ENCODE peak calls at places on chromosomes 3 and 15, in four cellular contexts. P is fibroblast of lung, X is kidney, E is gastrocnemius medialis. W is an unnamed sample.

GRCh38 chr3:169186596-169186995 is 476.9 kb downstream of the MECOM start:
- DNase-seq in P (no peak), X (no peak), E (no peak), W (no peak)

GRCh38 chr3:33174095-33174494 is 44.5 kb downstream of the SUSD5 start:
- DNase-seq in P (no peak), X (no peak), E (no peak), W (no peak)

GRCh38 chr3:71726106-71726505 is 904 bp upstream of the EIF4E3 start:
- DNase-seq in P (no peak), X (no peak), E (no peak), W (no peak)

GRCh38 chr3:79392479-79392878 is 375.3 kb downstream of the ROBO1 start:
- DNase-seq in P (no peak), X (no peak), E (no peak), W (no peak)

GRCh38 chr15:39908186-39908585 is 11.9 kb downstream of the GPR176 start:
- DNase-seq in P (peak), X (no peak), E (no peak), W (peak)

GRCh38 chr3:10437272-10437994 is 68.0 kb downstream of the ATP2B2 start:
- DNase-seq in P (peak), X (no peak), E (no peak), W (peak)

GRCh38 chr15:47813985-47814384 is 96.7 kb downstream of the SEMA6D start:
- DNase-seq in P (no peak), X (no peak), E (no peak), W (no peak)

GRCh38 chr3:128624526-128625138 is 26.0 kb downstream of the RPN1 start:
- DNase-seq in P (no peak), X (no peak), E (no peak), W (no peak)

GRCh38 chr15:51939216-51939615 is 32.4 kb downstream of the LEO1 start:
- DNase-seq in P (no peak), X (no peak), E (no peak), W (no peak)

GRCh38 chr3:37640636-37641375 is 220.9 kb upstream of the CTDSPL start:
- DNase-seq in P (no peak), X (no peak), E (no peak), W (no peak)

GRCh38 chr15:78192826-78193594 is 41.4 kb downstream of the ACSBG1 start:
- DNase-seq in P (no peak), X (no peak), E (no peak), W (no peak)

GRCh38 chr3:42090973-42091731 is at the start of gene TRAK1:
- DNase-seq in P (no peak), X (no peak), E (peak), W (peak)

GRCh38 chr3:42891042-42891441 is 14.9 kb upstream of the ZNF662 start:
- DNase-seq in P (no peak), X (no peak), E (no peak), W (no peak)

GRCh38 chr3:139557041-139557440 is 17.5 kb upstream of the RBP1 start:
- DNase-seq in P (no peak), X (no peak), E (no peak), W (no peak)

GRCh38 chr15:68418611-68419161 is 13.3 kb downstream of the ITGA11 start:
- DNase-seq in P (peak), X (peak), E (no peak), W (peak)

GRCh38 chr3:186088335-186088734 is 20.6 kb downstream of the ETV5 start:
- DNase-seq in P (no peak), X (no peak), E (no peak), W (no peak)
- TF ChIP-seq CTCF in P (no peak), X (no peak), E (no peak), W (no peak)

GRCh38 chr3:133330043-133330442 is 69.8 kb upstream of the BFSP2 start:
- DNase-seq in P (no peak), X (no peak), E (no peak), W (no peak)
- H3K4me3 ChIP-seq in P (no peak), X (no peak), E (no peak), W (no peak)

GRCh38 chr3:14369675-14370669 is 32.4 kb upstream of the SLC6A6 start:
- DNase-seq in P (no peak), X (no peak), E (peak), W (no peak)
- TF ChIP-seq CTCF in P (no peak), X (no peak), E (peak), W (no peak)

GRCh38 chr3:165206454-165207266 is 10.5 kb upstream of the SLITRK3 start:
- DNase-seq in P (peak), X (peak), E (peak), W (peak)
- H3K4me3 ChIP-seq in P (peak), X (peak), E (peak), W (peak)

GRCh38 chr3:184380210-184380626 is 364 bp downstream of the CHRD start:
- DNase-seq in P (peak), X (peak), E (peak), W (peak)

GRCh38 chr3:184383033-184383740 is 3.3 kb downstream of the CHRD start:
- DNase-seq in P (no peak), X (no peak), E (no peak), W (no peak)

GRCh38 chr3:184380627-184381260 is 890 bp downstream of the CHRD start:
- DNase-seq in P (no peak), X (peak), E (no peak), W (no peak)

GRCh38 chr3:184382326-184383032 is 2.6 kb downstream of the CHRD start:
- DNase-seq in P (no peak), X (no peak), E (no peak), W (no peak)

DNA sequence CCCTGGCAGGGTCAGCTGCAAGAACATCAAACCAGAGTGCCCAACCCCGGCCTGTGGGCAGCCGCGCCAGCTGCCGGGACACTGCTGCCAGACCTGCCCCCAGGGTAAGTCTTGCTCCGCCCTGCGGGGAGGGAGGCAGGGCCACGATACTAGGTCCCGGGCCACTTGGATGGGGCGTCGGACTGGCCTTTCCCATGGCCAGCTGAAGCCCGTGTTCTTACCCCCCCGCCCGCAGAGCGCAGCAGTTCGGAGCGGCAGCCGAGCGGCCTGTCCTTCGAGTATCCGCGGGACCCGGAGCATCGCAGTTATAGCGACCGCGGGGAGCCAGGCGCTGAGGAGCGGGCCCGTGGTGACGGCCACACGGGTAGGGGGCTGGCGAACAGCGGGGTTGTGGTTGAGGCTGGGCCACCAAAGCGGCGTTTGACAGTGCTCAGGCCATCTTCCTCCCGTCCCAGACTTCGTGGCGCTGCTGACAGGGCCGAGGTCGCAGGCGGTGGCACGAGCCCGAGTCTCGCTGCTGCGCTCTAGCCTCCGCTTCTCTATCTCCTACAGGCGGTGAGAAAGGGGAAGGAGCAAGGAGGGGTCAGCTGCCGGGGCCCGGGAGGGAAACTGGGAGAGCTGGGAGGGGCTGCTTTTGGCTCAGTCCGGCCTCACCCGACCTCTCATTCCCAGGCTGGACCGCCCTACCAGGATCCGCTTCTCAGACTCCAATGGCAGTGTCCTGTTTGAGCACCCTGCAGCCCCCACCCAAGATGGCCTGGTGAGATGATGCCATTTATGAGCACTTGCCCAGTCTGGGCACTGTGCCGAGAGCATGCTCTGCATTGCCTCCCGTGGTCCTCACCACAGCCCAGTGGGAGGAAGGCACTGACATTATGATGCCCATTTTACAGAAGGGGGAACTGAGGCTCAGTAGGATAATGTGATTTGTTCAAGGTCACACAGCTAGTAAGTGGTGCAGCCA is 1.7 kb downstream of the CHRD start:
- DNase-seq in P (no peak), X (peak), E (no peak), W (no peak)
- TF ChIP-seq CTCF in P (no peak), X (no peak), E (no peak), W (no peak)

GRCh38 chr3:121836069-121836468 is 1.1 kb downstream of the EAF2 start:
- DNase-seq in P (no peak), X (no peak), E (no peak), W (no peak)
- H3K4me3 ChIP-seq in P (no peak), X (peak), E (peak), W (no peak)

GRCh38 chr15:49881433-49881832 is 237.6 kb downstream of the ATP8B4 start:
- DNase-seq in P (no peak), X (no peak), E (no peak), W (no peak)
- TF ChIP-seq CTCF in P (no peak), X (no peak), E (no peak), W (no peak)